ENCODE peak calls at places on chromosomes 6 and 20, in five cellular contexts. O is vagina, M is cardiac fibroblast, J is bronchial epithelial cell, E is foreskin fibroblast. C is an unnamed sample.
A peak's percentile ranks its signal among the peaks of the same experiment; 100 is the strongest.

GRCh38 chr6:165910184-165910583 is 247.1 kb upstream of the PDE10A start:
- DNase-seq in O (no peak), M (no peak), J (no peak), E (no peak), C (no peak)

GRCh38 chr6:14713008-14713452 is 532.8 kb upstream of the JARID2 start:
- DNase-seq in O (no peak), M (peak; percentile 81), J (peak; percentile 89), E (peak; percentile 98), C (peak; percentile 59)

GRCh38 chr6:63897952-63898351 is 262.4 kb downstream of the PHF3 start:
- DNase-seq in O (no peak), M (peak; percentile 17), J (no peak), E (no peak), C (no peak)

GRCh38 chr20:57341657-57342056 is 9.4 kb upstream of the RAE1 start:
- DNase-seq in O (no peak), M (no peak), J (no peak), E (no peak), C (no peak)

GRCh38 chr6:169556758-169557505 is 144.9 kb downstream of the WDR27 start:
- DNase-seq in O (no peak), M (no peak), J (no peak), E (no peak), C (no peak)

GRCh38 chr20:31595654-31596411 is 9.3 kb upstream of the ID1 start:
- DNase-seq in O (no peak), M (peak; percentile 99), J (no peak), E (peak; percentile 99), C (no peak)

GRCh38 chr6:2556761-2557160 is 194.0 kb downstream of the MYLK4 start:
- DNase-seq in O (no peak), M (peak; percentile 47), J (no peak), E (no peak), C (no peak)

GRCh38 chr6:50198245-50198644 is 148.5 kb upstream of the DEFB112 start:
- DNase-seq in O (no peak), M (no peak), J (no peak), E (no peak), C (no peak)

GRCh38 chr6:138824482-138825134 is 28.7 kb downstream of the ECT2L start:
- DNase-seq in O (no peak), M (no peak), J (peak; percentile 43), E (no peak), C (no peak)

GRCh38 chr6:147262943-147263342 is 58.7 kb downstream of the STXBP5 start:
- DNase-seq in O (no peak), M (no peak), J (no peak), E (no peak), C (no peak)

GRCh38 chr6:41201784-41202181 is 834 bp upstream of the TREML2 start:
- DNase-seq in O (peak; percentile 89), M (no peak), J (no peak), E (no peak), C (no peak)

GRCh38 chr6:105318660-105319059 is 84.2 kb downstream of the PREP start:
- DNase-seq in O (no peak), M (peak; percentile 20), J (peak; percentile 84), E (peak; percentile 33), C (peak; percentile 50)

GRCh38 chr6:55239099-55239498 is 64.8 kb downstream of the HCRTR2 start:
- DNase-seq in O (no peak), M (peak; percentile 58), J (no peak), E (no peak), C (no peak)

GRCh38 chr6:3290501-3291211 is 31.9 kb downstream of the PSMG4 start:
- DNase-seq in O (no peak), M (no peak), J (no peak), E (no peak), C (no peak)

GRCh38 chr20:47681977-47682812 is 103.1 kb downstream of the SULF2 start:
- DNase-seq in O (no peak), M (peak; percentile 89), J (no peak), E (peak; percentile 17), C (no peak)

GRCh38 chr20:51660741-51661608 is 107.2 kb downstream of the ATP9A start:
- DNase-seq in O (no peak), M (peak; percentile 69), J (peak; percentile 67), E (peak; percentile 99), C (no peak)

GRCh38 chr6:125363010-125363359 is 61.2 kb upstream of the HDDC2 start:
- DNase-seq in O (no peak), M (no peak), J (peak; percentile 56), E (peak; percentile 7), C (no peak)